ENCODE peak calls at places on chromosomes 3 and 15, in nine cellular contexts. A is BJ; H is body of pancreas; V is mesenchymal stem cell; R is HuH-7; B is activated naive CD4-positive, alpha-beta T cell treated with anti-CD3 and anti-CD28 coated beads for 36 hours; D is sigmoid colon; N is activated naive CD8-positive, alpha-beta T cell treated with anti-CD3 and anti-CD28 coated beads, Interleukin-2, amount 50 U/mL, for 16 hours; P is stimulated activated CD4-positive, alpha-beta T cell treated with anti-CD3 and anti-CD28 coated beads, Interleukin-4, amount 100 ng/mL, for 24 hours. K is an unnamed sample.

GRCh38 chr15:85419200-85419599 is 38.8 kb downstream of the AKAP13 start:
- DNase-seq in N (no peak), R (no peak), P (no peak), D (no peak), V (no peak), A (no peak), H (no peak), B (no peak), K (no peak)

GRCh38 chr15:23647421-23648375 is at the start of gene MAGEL2:
- DNase-seq in N (no peak), B (no peak), H (peak; percentile 7), R (no peak), D (no peak), P (no peak), V (peak; percentile 5), A (no peak), K (no peak)

GRCh38 chr15:99409097-99409473 is 156.7 kb upstream of the MEF2A start:
- DNase-seq in R (peak; percentile 64), V (peak; percentile 68), N (no peak), A (no peak), D (peak; percentile 80), B (peak; percentile 64), H (peak; percentile 69), P (no peak), K (no peak)

GRCh38 chr15:68485721-68486360 is 53.9 kb upstream of the ITGA11 start:
- DNase-seq in H (no peak), A (no peak), N (no peak), B (no peak), P (no peak), R (no peak), D (no peak), V (no peak), K (no peak)

GRCh38 chr15:95446854-95447253 is 883.6 kb upstream of the NR2F2 start:
- DNase-seq in B (peak; percentile 8), A (no peak), D (no peak), H (no peak), P (no peak), V (no peak), R (no peak), N (no peak), K (peak; percentile 33)

GRCh38 chr3:120018299-120018698 is 75.9 kb downstream of the GSK3B start:
- DNase-seq in V (no peak), R (no peak), B (no peak), H (no peak), A (no peak), D (no peak), N (no peak), P (no peak), K (no peak)

GRCh38 chr15:82712036-82712435 is 2.4 kb upstream of the AP3B2 start:
- DNase-seq in R (no peak), A (no peak), N (no peak), H (no peak), P (no peak), B (no peak), V (no peak), D (no peak), K (no peak)

GRCh38 chr3:123759311-123759710 is 124.8 kb downstream of the MYLK start:
- DNase-seq in P (no peak), D (no peak), H (no peak), R (no peak), N (no peak), A (peak; percentile 47), V (no peak), B (no peak), K (no peak)

GRCh38 chr3:112889357-112889756 is 42.7 kb upstream of the CD200R1L start:
- DNase-seq in A (no peak), B (no peak), P (no peak), V (no peak), D (no peak), N (no peak), H (no peak), R (no peak), K (no peak)

GRCh38 chr15:74958908-74959642 is 2.5 kb upstream of the RPP25 start:
- DNase-seq in P (no peak), H (no peak), N (no peak), D (no peak), V (no peak), R (no peak), A (no peak), B (no peak), K (no peak)

GRCh38 chr3:58973796-58974195 is 76.0 kb downstream of the CFAP20DC start:
- DNase-seq in B (no peak), P (no peak), H (no peak), R (no peak), A (no peak), N (no peak), V (peak; percentile 11), D (no peak), K (no peak)

GRCh38 chr3:15645740-15646490 is 44.4 kb downstream of the BTD start:
- DNase-seq in D (peak; percentile 83), R (no peak), V (peak; percentile 96), N (no peak), H (no peak), A (peak; percentile 50), B (no peak), P (no peak), K (no peak)

K was measured in activated CD4-positive, alpha-beta memory T cell treated with anti-CD3 and anti-CD28 coated beads, Interleukin-2, amount 10 ng/mL, durations not matched to agents 7 days and 5 days.